ENCODE peak calls at places on chromosomes 4 and X, in four cellular contexts. One of them, this sample, is unnamed.

GRCh38 chr4:6586715-6587325 is 11.8 kb downstream of the MAN2B2 start:
- DNase-seq in endothelial cell of umbilical vein: no peak
- DNase-seq in HepG2: peak; percentile 24
- DNase-seq in H9: no peak
- DNase-seq in this sample: no peak

GRCh38 chr4:78397292-78397630 is 154.3 kb upstream of the ANXA3 start:
- DNase-seq in endothelial cell of umbilical vein: no peak
- DNase-seq in HepG2: no peak
- DNase-seq in H9: no peak
- DNase-seq in this sample: no peak

GRCh38 chr4:56684320-56684719 is 3.2 kb upstream of the HOPX start:
- DNase-seq in endothelial cell of umbilical vein: peak; percentile 68
- DNase-seq in HepG2: no peak
- DNase-seq in H9: no peak
- DNase-seq in this sample: no peak

GRCh38 chrX:40158036-40158706 is 60.4 kb upstream of the BCOR start:
- DNase-seq in endothelial cell of umbilical vein: no peak
- DNase-seq in HepG2: no peak
- DNase-seq in H9: peak; percentile 68
- DNase-seq in this sample: no peak

GRCh38 chr4:176451441-176451840 is 131.7 kb downstream of the SPCS3 start:
- DNase-seq in endothelial cell of umbilical vein: no peak
- DNase-seq in HepG2: no peak
- DNase-seq in H9: no peak
- DNase-seq in this sample: no peak

GRCh38 chr4:44632089-44632488 is 19.3 kb downstream of the YIPF7 start:
- DNase-seq in endothelial cell of umbilical vein: no peak
- DNase-seq in HepG2: no peak
- DNase-seq in H9: no peak
- DNase-seq in this sample: no peak

GRCh38 chrX:133350751-133351150 is 64.5 kb downstream of the GPC4 start:
- DNase-seq in endothelial cell of umbilical vein: no peak
- DNase-seq in HepG2: no peak
- DNase-seq in H9: no peak
- DNase-seq in this sample: no peak

GRCh38 chr4:16643852-16644251 is 254.6 kb downstream of the LDB2 start:
- DNase-seq in endothelial cell of umbilical vein: no peak
- DNase-seq in HepG2: no peak
- DNase-seq in H9: no peak
- DNase-seq in this sample: no peak

GRCh38 chrX:37578045-37578444 is 6.6 kb downstream of the LANCL3 start:
- DNase-seq in endothelial cell of umbilical vein: no peak
- DNase-seq in HepG2: no peak
- DNase-seq in H9: no peak
- DNase-seq in this sample: no peak

GRCh38 chrX:134406230-134406794 is 53.7 kb upstream of the HPRT1 start:
- DNase-seq in endothelial cell of umbilical vein: peak; percentile 51
- DNase-seq in HepG2: no peak
- DNase-seq in H9: no peak
- DNase-seq in this sample: no peak

GRCh38 chr4:42568610-42569207 is 88.2 kb downstream of the ATP8A1 start:
- DNase-seq in endothelial cell of umbilical vein: peak; percentile 65
- DNase-seq in HepG2: peak; percentile 56
- DNase-seq in H9: peak; percentile 55
- DNase-seq in this sample: peak; percentile 75

GRCh38 chrX:19613645-19614323 is 98.5 kb upstream of the MAP3K15 start:
- DNase-seq in endothelial cell of umbilical vein: no peak
- DNase-seq in HepG2: no peak
- DNase-seq in H9: no peak
- DNase-seq in this sample: no peak

GRCh38 chr4:171017596-171017995 is 795.6 kb upstream of the GALNTL6 start:
- DNase-seq in endothelial cell of umbilical vein: no peak
- DNase-seq in HepG2: no peak
- DNase-seq in H9: no peak
- DNase-seq in this sample: no peak

GRCh38 chrX:27680726-27681125 is 90.6 kb downstream of the DCAF8L2 start:
- DNase-seq in endothelial cell of umbilical vein: peak; percentile 8
- DNase-seq in HepG2: no peak
- DNase-seq in H9: no peak
- DNase-seq in this sample: no peak

GRCh38 chrX:147848543-147849448 is 62.9 kb upstream of the FMR1 start:
- DNase-seq in endothelial cell of umbilical vein: no peak
- DNase-seq in HepG2: no peak
- DNase-seq in H9: no peak
- DNase-seq in this sample: no peak

GRCh38 chr4:113614414-113614813 is 147.1 kb downstream of the CAMK2D start:
- DNase-seq in endothelial cell of umbilical vein: no peak
- DNase-seq in HepG2: no peak
- DNase-seq in H9: no peak
- DNase-seq in this sample: no peak

GRCh38 chr4:80062527-80062926 is 10.5 kb downstream of the ANTXR2 start:
- DNase-seq in endothelial cell of umbilical vein: no peak
- DNase-seq in HepG2: no peak
- DNase-seq in H9: no peak
- DNase-seq in this sample: no peak

GRCh38 chr4:112515278-112516075 is 503 bp downstream of the NEUROG2 start:
- DNase-seq in endothelial cell of umbilical vein: peak; percentile 40
- DNase-seq in HepG2: no peak
- DNase-seq in H9: peak; percentile 63
- DNase-seq in this sample: peak; percentile 50

GRCh38 chrX:47900833-47901232 is 64.1 kb downstream of the ZNF81 start:
- DNase-seq in endothelial cell of umbilical vein: peak; percentile 0
- DNase-seq in HepG2: no peak
- DNase-seq in H9: no peak
- DNase-seq in this sample: no peak

GRCh38 chr4:8472689-8473197 is 32.2 kb downstream of the TRMT44 start:
- DNase-seq in endothelial cell of umbilical vein: no peak
- DNase-seq in HepG2: no peak
- DNase-seq in H9: no peak
- DNase-seq in this sample: no peak

GRCh38 chrX:45765726-45766125 is 565.0 kb upstream of the DIPK2B start:
- DNase-seq in endothelial cell of umbilical vein: no peak
- DNase-seq in HepG2: no peak
- DNase-seq in H9: no peak
- DNase-seq in this sample: no peak

GRCh38 chr4:77358315-77358928 is 201.4 kb downstream of the CCNG2 start:
- DNase-seq in endothelial cell of umbilical vein: peak; percentile 41
- DNase-seq in HepG2: peak; percentile 19
- DNase-seq in H9: peak; percentile 38
- DNase-seq in this sample: peak; percentile 43

GRCh38 chr4:81369898-81370297 is 101.8 kb downstream of the RASGEF1B start:
- DNase-seq in endothelial cell of umbilical vein: no peak
- DNase-seq in HepG2: no peak
- DNase-seq in H9: no peak
- DNase-seq in this sample: no peak

DNA sequence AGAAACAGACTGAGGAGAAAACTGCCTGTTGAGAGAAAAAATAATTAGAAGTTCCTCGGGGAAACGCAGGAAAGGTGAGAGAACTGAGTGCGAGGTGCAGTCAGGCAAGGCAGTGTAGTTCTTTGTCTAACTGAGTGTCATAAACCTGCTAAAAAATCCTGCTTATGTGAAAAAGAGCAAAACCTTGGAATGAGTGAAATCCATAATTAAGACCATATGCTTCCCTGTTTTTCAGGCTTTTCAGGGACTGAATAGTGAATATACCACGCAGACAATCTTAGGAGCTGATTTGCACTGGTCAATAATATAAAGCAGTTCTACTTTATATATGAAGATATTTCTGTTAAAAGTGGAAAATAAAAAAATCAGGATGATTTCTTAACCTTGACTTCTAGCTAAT is 104.9 kb downstream of the RASGEF1B start:
- DNase-seq in endothelial cell of umbilical vein: no peak
- DNase-seq in HepG2: no peak
- DNase-seq in H9: no peak
- DNase-seq in this sample: no peak
- H3K27ac ChIP-seq in endothelial cell of umbilical vein: no peak overlapping the region
- H3K27ac ChIP-seq in HepG2: no peak overlapping the region
- H3K27ac ChIP-seq in H9: no peak overlapping the region
- H3K27ac ChIP-seq in this sample: no peak overlapping the region

GRCh38 chrX:13013353-13014110 is 30.9 kb downstream of the FAM9C start:
- DNase-seq in endothelial cell of umbilical vein: no peak
- DNase-seq in HepG2: no peak
- DNase-seq in H9: no peak
- DNase-seq in this sample: no peak
- H2AFZ ChIP-seq in endothelial cell of umbilical vein: no peak overlapping the region
- H2AFZ ChIP-seq in HepG2: no peak overlapping the region
- H2AFZ ChIP-seq in H9: no peak overlapping the region
- H2AFZ ChIP-seq in this sample: no peak overlapping the region

DNA sequence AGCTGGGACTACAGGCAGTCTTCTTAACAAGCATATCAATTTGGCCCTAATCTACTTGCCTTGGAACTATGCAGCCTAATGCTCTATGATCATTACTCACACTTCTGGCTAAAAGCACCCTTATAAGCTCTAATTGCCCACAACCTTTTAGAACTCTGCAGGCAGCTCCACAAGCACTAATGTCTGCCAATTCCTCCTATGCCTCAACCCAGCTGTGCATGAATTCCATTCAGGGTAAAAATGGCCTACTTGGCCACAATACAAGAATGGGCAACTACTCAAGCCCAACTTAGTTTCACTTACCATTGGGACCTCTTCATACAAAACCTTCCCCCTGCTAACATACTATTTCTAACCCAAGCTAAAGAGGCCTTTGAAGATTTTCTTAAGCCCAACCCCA is 51.7 kb downstream of the ZNF718 start:
- DNase-seq in endothelial cell of umbilical vein: no peak
- DNase-seq in HepG2: no peak
- DNase-seq in H9: no peak
- DNase-seq in this sample: no peak
- H3K9me3 ChIP-seq in endothelial cell of umbilical vein: peaks cover 2% of the 10 kb centered on the region
- H3K9me3 ChIP-seq in HepG2: peaks cover 96% of the 10 kb centered on the region
- H3K9me3 ChIP-seq in H9: peaks cover 25% of the 10 kb centered on the region
- H3K9me3 ChIP-seq in this sample: no peaks in the 10 kb centered on the region

DNA sequence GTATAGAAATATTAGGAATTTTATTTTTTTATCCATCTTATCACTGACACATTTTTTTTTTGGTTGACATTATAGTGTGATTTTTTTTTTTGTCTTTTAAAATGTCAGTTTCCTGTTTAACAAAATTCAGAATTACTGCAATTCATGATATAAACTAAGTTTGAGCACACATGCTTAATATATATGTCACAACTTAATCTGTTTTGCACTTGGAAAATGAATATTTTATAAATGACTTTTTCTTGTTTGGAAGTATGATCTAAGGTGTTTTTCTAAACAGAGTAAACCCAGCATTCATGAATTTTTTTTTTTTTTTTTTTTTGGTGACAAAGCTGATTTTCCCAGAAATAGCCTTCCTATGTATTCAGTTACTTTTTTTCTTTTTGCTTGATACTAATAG is 2.4 kb downstream of the SMARCA5 start:
- DNase-seq in endothelial cell of umbilical vein: no peak
- DNase-seq in HepG2: no peak
- DNase-seq in H9: no peak
- DNase-seq in this sample: no peak
- H3K27ac ChIP-seq in endothelial cell of umbilical vein: peak overlapping the region; percentile 14
- H3K27ac ChIP-seq in HepG2: no peak overlapping the region
- H3K27ac ChIP-seq in H9: no peak overlapping the region
- H3K27ac ChIP-seq in this sample: no peak overlapping the region

GRCh38 chr4:30904593-30904992 is 184.4 kb downstream of the PCDH7 start:
- DNase-seq in endothelial cell of umbilical vein: no peak
- DNase-seq in HepG2: no peak
- DNase-seq in H9: no peak
- DNase-seq in this sample: no peak
- H2AFZ ChIP-seq in endothelial cell of umbilical vein: no peak overlapping the region
- H2AFZ ChIP-seq in HepG2: no peak overlapping the region
- H2AFZ ChIP-seq in H9: no peak overlapping the region
- H2AFZ ChIP-seq in this sample: no peak overlapping the region

DNA sequence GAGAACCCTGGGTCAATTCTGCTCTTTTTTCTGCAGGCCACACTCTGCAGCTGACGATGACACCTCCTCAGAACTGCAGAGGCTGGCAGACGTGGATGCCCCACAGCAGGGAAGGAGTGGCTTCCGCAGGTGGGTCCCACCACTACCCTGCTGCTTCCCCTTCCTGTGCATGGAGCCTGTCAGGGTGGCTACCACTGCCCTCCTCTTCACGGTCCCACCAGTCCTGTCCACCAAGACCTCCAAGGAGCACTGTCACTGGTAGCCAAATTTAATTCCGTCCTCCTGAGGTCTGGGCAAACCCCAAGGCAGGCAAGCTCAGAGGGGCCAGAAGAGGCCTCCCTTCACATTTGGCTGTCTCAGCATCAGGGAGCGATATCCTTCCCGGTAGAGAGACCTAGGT is 4.2 kb downstream of the CNGA2 start:
- DNase-seq in endothelial cell of umbilical vein: no peak
- DNase-seq in HepG2: no peak
- DNase-seq in H9: no peak
- DNase-seq in this sample: no peak
- H3K9me3 ChIP-seq in endothelial cell of umbilical vein: no peaks in the 10 kb centered on the region
- H3K9me3 ChIP-seq in HepG2: no peaks in the 10 kb centered on the region
- H3K9me3 ChIP-seq in H9: peaks cover 86% of the 10 kb centered on the region
- H3K9me3 ChIP-seq in this sample: no peaks in the 10 kb centered on the region

GRCh38 chr4:23894021-23894420 is 4.2 kb upstream of the PPARGC1A start:
- DNase-seq in endothelial cell of umbilical vein: no peak
- DNase-seq in HepG2: no peak
- DNase-seq in H9: no peak
- DNase-seq in this sample: no peak

GRCh38 chr4:23900636-23901035 is 10.8 kb upstream of the PPARGC1A start:
- DNase-seq in endothelial cell of umbilical vein: no peak
- DNase-seq in HepG2: no peak
- DNase-seq in H9: no peak
- DNase-seq in this sample: no peak

GRCh38 chr4:23899565-23899964 is 9.7 kb upstream of the PPARGC1A start:
- DNase-seq in endothelial cell of umbilical vein: no peak
- DNase-seq in HepG2: no peak
- DNase-seq in H9: no peak
- DNase-seq in this sample: no peak

GRCh38 chr4:23902203-23902602 is 12.4 kb upstream of the PPARGC1A start:
- DNase-seq in endothelial cell of umbilical vein: no peak
- DNase-seq in HepG2: no peak
- DNase-seq in H9: no peak
- DNase-seq in this sample: no peak

DNA sequence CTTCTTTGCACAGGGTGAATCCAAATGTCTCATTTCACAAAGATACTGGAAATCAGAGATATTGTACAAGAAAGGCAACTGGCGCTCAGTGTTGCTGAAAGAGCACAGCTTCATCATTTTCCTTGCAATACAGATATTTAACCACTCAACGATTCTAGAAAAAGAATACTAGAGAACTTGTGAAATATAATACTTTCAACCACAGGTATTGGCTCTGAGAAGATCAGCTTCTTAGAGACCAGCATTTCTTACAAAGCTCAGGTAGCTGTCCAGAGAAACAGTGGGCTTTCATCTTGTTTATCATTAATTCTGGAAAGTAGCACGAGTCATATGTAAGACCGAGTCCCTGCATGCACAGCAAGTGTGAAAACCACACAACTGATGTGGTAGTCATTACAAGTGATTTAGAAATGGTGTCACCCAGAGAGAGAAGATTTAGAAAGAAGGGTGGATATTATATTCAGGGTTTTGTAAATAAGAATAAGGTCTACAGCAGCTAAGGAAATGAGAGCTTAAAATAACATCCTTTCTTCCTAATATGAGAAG is 7.8 kb upstream of the PPARGC1A start:
- DNase-seq in endothelial cell of umbilical vein: no peak
- DNase-seq in HepG2: no peak
- DNase-seq in H9: no peak
- DNase-seq in this sample: peak; percentile 53
- H3K27ac ChIP-seq in endothelial cell of umbilical vein: no peak overlapping the region
- H3K27ac ChIP-seq in HepG2: no peak overlapping the region
- H3K27ac ChIP-seq in H9: no peak overlapping the region
- H3K27ac ChIP-seq in this sample: peak overlapping the region; percentile 1

This sample was measured in MM.1S.